ENCODE peak calls at places on chromosomes 7 and 10, in ten cellular contexts. C is Karpas-422; X is T-helper 2 cell; U is BE2C; P is cardiac muscle cell; Y is NCI-H774; W is NCI-H526; K is astrocyte of the hippocampus; G is stimulated activated CD4-positive, alpha-beta T cell treated with anti-CD3 and anti-CD28 coated beads, Interleukin-2, amount 100 ng/mL, for 48 hours; J is NCI-H1092. L is an unnamed sample.

GRCh38 chr7:149799397-149800168 is 26.2 kb upstream of the ZNF467 start:
- DNase-seq in G (peak; percentile 54), W (no peak), U (peak; percentile 74), J (no peak), C (peak; percentile 84), X (peak; percentile 34), K (no peak), Y (no peak), P (peak; percentile 76), L (peak; percentile 16)

GRCh38 chr7:25802057-25802456 is 349.9 kb upstream of the NFE2L3 start:
- DNase-seq in P (no peak), G (no peak), W (no peak), X (no peak), C (no peak), J (no peak), Y (no peak), K (no peak), U (no peak), L (no peak)

GRCh38 chr10:35890061-35890969 is 248.2 kb upstream of the FZD8 start:
- DNase-seq in C (no peak), G (no peak), Y (no peak), K (no peak), X (no peak), J (no peak), P (no peak), W (no peak), U (no peak), L (no peak)

GRCh38 chr10:44300666-44301649 is 83.9 kb downstream of the CXCL12 start:
- DNase-seq in P (no peak), U (peak; percentile 83), X (peak; percentile 51), G (no peak), J (no peak), K (peak; percentile 98), W (no peak), C (peak; percentile 52), Y (peak; percentile 58), L (no peak)

GRCh38 chr10:31318382-31318853 is 598 bp upstream of the ZEB1 start:
- DNase-seq in J (no peak), C (peak; percentile 94), U (peak; percentile 41), G (no peak), Y (peak; percentile 35), P (peak; percentile 47), K (peak; percentile 77), X (peak; percentile 92), W (no peak), L (peak; percentile 6)

GRCh38 chr10:104049497-104050250 is 36.0 kb downstream of the COL17A1 start:
- DNase-seq in W (no peak), U (no peak), K (peak; percentile 81), G (no peak), J (no peak), X (no peak), P (no peak), Y (no peak), C (no peak), L (no peak)

GRCh38 chr7:79084423-79084822 is 369.0 kb downstream of the MAGI2 start:
- DNase-seq in Y (no peak), C (no peak), K (no peak), X (no peak), J (no peak), W (no peak), G (no peak), U (no peak), P (no peak), L (no peak)

GRCh38 chr7:362416-363096 is 72.6 kb downstream of the FOXL3 start:
- DNase-seq in Y (no peak), J (no peak), W (no peak), U (no peak), K (no peak), C (no peak), P (no peak), G (no peak), X (peak; percentile 68), L (no peak)

GRCh38 chr10:16761300-16761699 is 55.9 kb downstream of the RSU1 start:
- DNase-seq in X (no peak), J (no peak), C (no peak), Y (no peak), P (no peak), W (no peak), U (no peak), G (no peak), K (no peak), L (no peak)

GRCh38 chr7:116139007-116139406 is 71.3 kb upstream of the TES start:
- DNase-seq in U (no peak), G (no peak), C (no peak), P (peak; percentile 88), Y (no peak), X (no peak), W (no peak), J (no peak), K (peak; percentile 50), L (no peak)

GRCh38 chr10:114356786-114357588 is 47.3 kb downstream of the AFAP1L2 start:
- DNase-seq in K (peak; percentile 76), U (no peak), Y (no peak), X (no peak), P (no peak), W (no peak), J (no peak), C (no peak), G (no peak), L (no peak)

GRCh38 chr10:60892571-60892970 is 51.4 kb downstream of the RHOBTB1 start:
- DNase-seq in X (no peak), G (no peak), Y (no peak), J (no peak), K (no peak), P (no peak), W (no peak), U (no peak), C (no peak), L (no peak)

GRCh38 chr7:157712666-157713235 is 375.9 kb downstream of the DNAJB6 start:
- DNase-seq in U (no peak), P (no peak), X (no peak), K (no peak), J (no peak), Y (no peak), C (no peak), G (no peak), W (no peak), L (peak; percentile 26)

GRCh38 chr10:86768431-86768830 is 12.0 kb downstream of the BMPR1A start:
- DNase-seq in Y (no peak), J (no peak), G (no peak), P (no peak), C (no peak), X (no peak), K (no peak), U (no peak), W (peak; percentile 21), L (no peak)

GRCh38 chr10:78276139-78276538 is 242.5 kb downstream of the RPS24 start:
- DNase-seq in P (no peak), C (no peak), Y (no peak), J (no peak), U (no peak), X (no peak), G (no peak), K (no peak), W (no peak), L (no peak)

GRCh38 chr7:77537595-77538185 is 595 bp downstream of the PTPN12 start:
- DNase-seq in W (peak; percentile 72), J (peak; percentile 63), K (peak; percentile 67), X (peak; percentile 48), C (peak; percentile 76), G (peak; percentile 25), U (peak; percentile 57), P (peak; percentile 66), Y (no peak), L (peak; percentile 73)

GRCh38 chr10:124101351-124101750 is 8.0 kb upstream of the CHST15 start:
- DNase-seq in J (no peak), X (no peak), U (no peak), C (no peak), P (no peak), W (no peak), K (no peak), G (no peak), Y (no peak), L (no peak)

GRCh38 chr10:69446650-69447151 is 4.6 kb upstream of the TSPAN15 start:
- DNase-seq in K (peak; percentile 82), X (peak; percentile 66), J (no peak), G (no peak), Y (no peak), C (no peak), P (no peak), U (no peak), W (no peak), L (no peak)

GRCh38 chr7:66643395-66643794 is 14.7 kb downstream of the KCTD7 start:
- DNase-seq in X (no peak), C (no peak), Y (no peak), W (no peak), G (no peak), K (no peak), J (no peak), P (no peak), U (no peak), L (no peak)

GRCh38 chr10:98403812-98404504 is 11.0 kb downstream of the PYROXD2 start:
- DNase-seq in W (no peak), X (peak; percentile 79), U (no peak), K (no peak), J (no peak), G (no peak), C (no peak), Y (no peak), P (no peak), L (no peak)

GRCh38 chr10:87976101-87976743 is 112.8 kb downstream of the PTEN start:
- DNase-seq in G (no peak), U (no peak), P (no peak), J (no peak), C (no peak), X (peak; percentile 32), K (peak; percentile 20), W (no peak), Y (no peak), L (no peak)

GRCh38 chr7:741850-742249 is 14.8 kb upstream of the PRKAR1B start:
- DNase-seq in K (no peak), X (no peak), C (no peak), W (no peak), J (no peak), U (no peak), P (no peak), G (no peak), Y (no peak), L (no peak)

GRCh38 chr10:76311752-76312699 is 880.6 kb downstream of the LRMDA start:
- DNase-seq in J (peak; percentile 1), G (no peak), Y (no peak), U (peak; percentile 43), W (no peak), C (peak; percentile 71), K (no peak), P (peak; percentile 49), X (no peak), L (peak; percentile 53)

GRCh38 chr10:63720072-63720537 is 198.9 kb downstream of the REEP3 start:
- DNase-seq in X (peak; percentile 56), U (no peak), P (peak; percentile 62), W (no peak), J (peak; percentile 33), Y (peak; percentile 71), C (peak; percentile 92), G (peak; percentile 44), K (peak; percentile 69), L (peak; percentile 42)

GRCh38 chr10:23368816-23369640 is 24.4 kb upstream of the C10orf67 start:
- DNase-seq in P (no peak), X (peak; percentile 91), W (no peak), C (no peak), U (no peak), G (no peak), K (no peak), J (no peak), Y (no peak), L (no peak)

GRCh38 chr10:129836253-129836652 is 127.8 kb downstream of the EBF3 start:
- DNase-seq in X (no peak), G (no peak), K (no peak), P (no peak), C (no peak), U (no peak), J (no peak), Y (no peak), W (no peak), L (no peak)

GRCh38 chr10:112507988-112508387 is 61.0 kb downstream of the VTI1A start:
- DNase-seq in J (no peak), Y (no peak), P (no peak), G (no peak), X (no peak), W (no peak), C (no peak), K (peak; percentile 6), U (no peak), L (no peak)

GRCh38 chr7:53383131-53383530 is 347.7 kb downstream of the POM121L12 start:
- DNase-seq in K (peak; percentile 73), X (no peak), W (no peak), Y (no peak), G (no peak), U (no peak), C (no peak), P (no peak), J (no peak), L (no peak)

L was measured in NCI-H146.